ENCODE peak calls at places on chromosomes 1 and 21, in seven cellular contexts. One of them, this sample, is unnamed.

GRCh38 chr1:102529446-102529845 is 532.7 kb upstream of the OLFM3 start:
- DNase-seq in NCI-H2081: peak
- DNase-seq in left ventricle myocardium inferior: no peak
- DNase-seq in amniotic stem cell: no peak
- DNase-seq in T-helper 9 cell: no peak
- DNase-seq in NCI-H2029: no peak
- DNase-seq in 8988T: no peak
- DNase-seq in this sample: no peak

GRCh38 chr1:218436997-218437396 is 91.9 kb downstream of the TGFB2 start:
- DNase-seq in T-helper 9 cell: no peak
- DNase-seq in amniotic stem cell: no peak
- DNase-seq in NCI-H2029: no peak
- DNase-seq in left ventricle myocardium inferior: no peak
- DNase-seq in NCI-H2081: no peak
- DNase-seq in 8988T: no peak
- DNase-seq in this sample: no peak

GRCh38 chr1:14521602-14522001 is 76.9 kb upstream of the KAZN start:
- DNase-seq in 8988T: no peak
- DNase-seq in T-helper 9 cell: no peak
- DNase-seq in left ventricle myocardium inferior: no peak
- DNase-seq in NCI-H2029: no peak
- DNase-seq in NCI-H2081: no peak
- DNase-seq in amniotic stem cell: no peak
- DNase-seq in this sample: no peak

GRCh38 chr1:247287460-247287859 is 31.6 kb downstream of the VN1R5 start:
- DNase-seq in T-helper 9 cell: no peak
- DNase-seq in amniotic stem cell: no peak
- DNase-seq in 8988T: no peak
- DNase-seq in left ventricle myocardium inferior: no peak
- DNase-seq in NCI-H2029: no peak
- DNase-seq in NCI-H2081: no peak
- DNase-seq in this sample: no peak

GRCh38 chr1:245469006-245469405 is 314.2 kb downstream of the KIF26B start:
- DNase-seq in 8988T: no peak
- DNase-seq in amniotic stem cell: no peak
- DNase-seq in T-helper 9 cell: no peak
- DNase-seq in left ventricle myocardium inferior: no peak
- DNase-seq in NCI-H2081: no peak
- DNase-seq in NCI-H2029: no peak
- DNase-seq in this sample: no peak

GRCh38 chr1:157969693-157970485 is 23.6 kb upstream of the KIRREL1 start:
- DNase-seq in left ventricle myocardium inferior: no peak
- DNase-seq in NCI-H2081: no peak
- DNase-seq in NCI-H2029: peak
- DNase-seq in amniotic stem cell: peak
- DNase-seq in T-helper 9 cell: no peak
- DNase-seq in 8988T: peak
- DNase-seq in this sample: peak

GRCh38 chr1:214331180-214331579 is 50.2 kb downstream of the SMYD2 start:
- DNase-seq in T-helper 9 cell: no peak
- DNase-seq in left ventricle myocardium inferior: peak
- DNase-seq in 8988T: no peak
- DNase-seq in NCI-H2081: no peak
- DNase-seq in amniotic stem cell: no peak
- DNase-seq in NCI-H2029: no peak
- DNase-seq in this sample: no peak

GRCh38 chr1:37682334-37682987 is 9.9 kb upstream of the CDCA8 start:
- DNase-seq in T-helper 9 cell: peak
- DNase-seq in NCI-H2081: peak
- DNase-seq in amniotic stem cell: peak
- DNase-seq in 8988T: no peak
- DNase-seq in NCI-H2029: peak
- DNase-seq in left ventricle myocardium inferior: peak
- DNase-seq in this sample: peak

GRCh38 chr1:31426249-31426922 is 13.4 kb downstream of the SERINC2 start:
- DNase-seq in 8988T: no peak
- DNase-seq in T-helper 9 cell: no peak
- DNase-seq in left ventricle myocardium inferior: no peak
- DNase-seq in NCI-H2081: no peak
- DNase-seq in amniotic stem cell: no peak
- DNase-seq in NCI-H2029: no peak
- DNase-seq in this sample: no peak

GRCh38 chr1:194289569-194290266 is 1103.3 kb upstream of the B3GALT2 start:
- DNase-seq in NCI-H2029: no peak
- DNase-seq in left ventricle myocardium inferior: no peak
- DNase-seq in NCI-H2081: no peak
- DNase-seq in 8988T: no peak
- DNase-seq in T-helper 9 cell: peak
- DNase-seq in amniotic stem cell: no peak
- DNase-seq in this sample: no peak

GRCh38 chr21:46211376-46211775 is 17.2 kb downstream of the LSS start:
- DNase-seq in T-helper 9 cell: no peak
- DNase-seq in 8988T: no peak
- DNase-seq in NCI-H2081: no peak
- DNase-seq in left ventricle myocardium inferior: no peak
- DNase-seq in NCI-H2029: no peak
- DNase-seq in amniotic stem cell: no peak
- DNase-seq in this sample: no peak

GRCh38 chr1:198350456-198350855 is 190.0 kb downstream of the ATP6V1G3 start:
- DNase-seq in 8988T: no peak
- DNase-seq in T-helper 9 cell: no peak
- DNase-seq in amniotic stem cell: no peak
- DNase-seq in left ventricle myocardium inferior: no peak
- DNase-seq in NCI-H2029: no peak
- DNase-seq in NCI-H2081: no peak
- DNase-seq in this sample: no peak

GRCh38 chr1:231855395-231855794 is 228.8 kb downstream of the DISC1 start:
- DNase-seq in NCI-H2029: no peak
- DNase-seq in 8988T: no peak
- DNase-seq in NCI-H2081: no peak
- DNase-seq in T-helper 9 cell: no peak
- DNase-seq in amniotic stem cell: no peak
- DNase-seq in left ventricle myocardium inferior: no peak
- DNase-seq in this sample: no peak

GRCh38 chr1:3360158-3360440 is 94.4 kb upstream of the ARHGEF16 start:
- DNase-seq in T-helper 9 cell: no peak
- DNase-seq in amniotic stem cell: no peak
- DNase-seq in left ventricle myocardium inferior: no peak
- DNase-seq in NCI-H2029: no peak
- DNase-seq in NCI-H2081: no peak
- DNase-seq in 8988T: no peak
- DNase-seq in this sample: no peak

GRCh38 chr1:204885790-204886189 is 15.1 kb downstream of the NFASC start:
- DNase-seq in amniotic stem cell: no peak
- DNase-seq in left ventricle myocardium inferior: no peak
- DNase-seq in NCI-H2081: no peak
- DNase-seq in 8988T: no peak
- DNase-seq in NCI-H2029: no peak
- DNase-seq in T-helper 9 cell: no peak
- DNase-seq in this sample: no peak

GRCh38 chr1:109112056-109112651 is 1.8 kb upstream of the ELAPOR1 start:
- DNase-seq in amniotic stem cell: no peak
- DNase-seq in left ventricle myocardium inferior: no peak
- DNase-seq in NCI-H2029: no peak
- DNase-seq in 8988T: no peak
- DNase-seq in T-helper 9 cell: no peak
- DNase-seq in NCI-H2081: no peak
- DNase-seq in this sample: peak

GRCh38 chr1:232933026-232933425 is 17.4 kb upstream of the NTPCR start:
- DNase-seq in T-helper 9 cell: no peak
- DNase-seq in amniotic stem cell: no peak
- DNase-seq in left ventricle myocardium inferior: no peak
- DNase-seq in NCI-H2029: no peak
- DNase-seq in NCI-H2081: no peak
- DNase-seq in 8988T: no peak
- DNase-seq in this sample: no peak

GRCh38 chr1:39087109-39087834 is 61.1 kb downstream of the NDUFS5 start:
- DNase-seq in NCI-H2029: no peak
- DNase-seq in 8988T: no peak
- DNase-seq in left ventricle myocardium inferior: no peak
- DNase-seq in amniotic stem cell: no peak
- DNase-seq in NCI-H2081: no peak
- DNase-seq in T-helper 9 cell: no peak
- DNase-seq in this sample: peak

GRCh38 chr21:15063821-15064575 is 802 bp downstream of the NRIP1 start:
- DNase-seq in 8988T: peak
- DNase-seq in T-helper 9 cell: no peak
- DNase-seq in left ventricle myocardium inferior: peak
- DNase-seq in NCI-H2081: peak
- DNase-seq in amniotic stem cell: no peak
- DNase-seq in NCI-H2029: no peak
- DNase-seq in this sample: peak

GRCh38 chr1:92118826-92119225 is 38.7 kb downstream of the BTBD8 start:
- DNase-seq in NCI-H2081: no peak
- DNase-seq in NCI-H2029: no peak
- DNase-seq in T-helper 9 cell: no peak
- DNase-seq in 8988T: no peak
- DNase-seq in left ventricle myocardium inferior: no peak
- DNase-seq in amniotic stem cell: no peak
- DNase-seq in this sample: no peak

GRCh38 chr1:61589382-61589765 is 135.6 kb downstream of the TM2D1 start:
- DNase-seq in NCI-H2029: no peak
- DNase-seq in amniotic stem cell: no peak
- DNase-seq in T-helper 9 cell: no peak
- DNase-seq in left ventricle myocardium inferior: peak
- DNase-seq in 8988T: no peak
- DNase-seq in NCI-H2081: no peak
- DNase-seq in this sample: no peak

GRCh38 chr1:53001128-53001527 is 60.9 kb upstream of the PODN start:
- DNase-seq in 8988T: no peak
- DNase-seq in NCI-H2081: no peak
- DNase-seq in T-helper 9 cell: no peak
- DNase-seq in amniotic stem cell: no peak
- DNase-seq in NCI-H2029: no peak
- DNase-seq in left ventricle myocardium inferior: no peak
- DNase-seq in this sample: no peak

This sample was measured in RPMI7951.